ENCODE peak calls at places on chromosomes 1 and 21, in seven cellular contexts. O, J, L, I, E, Q and D are unnamed samples.

GRCh38 chr1:171909711-171910110 is 68.4 kb downstream of the DNM3 start:
- DNase-seq in L (no peak), E (no peak), J (no peak), I (no peak), Q (no peak), O (no peak), D (no peak)

GRCh38 chr1:81559662-81560350 is 240.9 kb upstream of the ADGRL2 start:
- DNase-seq in O (peak), I (no peak), J (no peak), E (no peak), Q (peak), L (no peak), D (no peak)

GRCh38 chr1:179953974-179954493 is 576 bp upstream of the CEP350 start:
- DNase-seq in J (peak), Q (no peak), E (no peak), I (peak), O (no peak), L (peak), D (peak)

GRCh38 chr1:159924025-159924790 is 1.1 kb downstream of the TAGLN2 start:
- DNase-seq in O (peak), E (peak), I (no peak), J (peak), L (peak), Q (peak), D (no peak)

GRCh38 chr1:32241011-32241763 is 5.8 kb upstream of the FAM167B start:
- DNase-seq in L (peak), I (no peak), J (peak), Q (peak), O (peak), E (peak), D (peak)

GRCh38 chr1:116262207-116262994 is 110.6 kb upstream of the ATP1A1 start:
- DNase-seq in I (no peak), L (peak), Q (no peak), J (no peak), O (no peak), E (no peak), D (no peak)

GRCh38 chr1:184283999-184284398 is 102.8 kb upstream of the C1orf21 start:
- DNase-seq in O (peak), E (no peak), Q (no peak), I (no peak), L (no peak), J (no peak), D (no peak)

GRCh38 chr1:53378061-53378460 is 50.2 kb upstream of the LRP8 start:
- DNase-seq in E (no peak), O (no peak), Q (no peak), I (no peak), J (no peak), L (peak), D (peak)

GRCh38 chr1:8831329-8831728 is 13.9 kb upstream of the RERE start:
- DNase-seq in E (no peak), L (no peak), Q (no peak), O (peak), I (no peak), J (no peak), D (no peak)

GRCh38 chr1:60133848-60134247 is 60.3 kb upstream of the C1orf87 start:
- DNase-seq in L (no peak), O (peak), J (no peak), Q (no peak), E (no peak), I (peak), D (no peak)

GRCh38 chr21:32717851-32718316 is 9.9 kb downstream of the SYNJ1 start:
- DNase-seq in J (no peak), Q (no peak), E (no peak), L (no peak), O (no peak), I (no peak), D (no peak)

GRCh38 chr1:215521279-215521678 is 45.8 kb upstream of the KCTD3 start:
- DNase-seq in Q (no peak), I (no peak), E (no peak), O (no peak), L (no peak), J (no peak), D (no peak)

GRCh38 chr1:248686815-248687214 is 15.8 kb downstream of the OR14I1 start:
- DNase-seq in O (no peak), J (no peak), I (no peak), E (no peak), Q (no peak), L (no peak), D (no peak)

GRCh38 chr1:113975211-113975895 is 3.9 kb upstream of the OLFML3 start:
- DNase-seq in Q (peak), E (no peak), O (peak), L (no peak), I (no peak), J (no peak), D (no peak)

GRCh38 chr1:35660581-35661473 is 19.5 kb upstream of the PSMB2 start:
- DNase-seq in J (peak), E (no peak), I (peak), Q (peak), L (no peak), O (peak), D (peak)

GRCh38 chr1:100323428-100324106 is 28.7 kb upstream of the CDC14A start:
- DNase-seq in Q (no peak), O (peak), E (no peak), J (no peak), L (no peak), I (no peak), D (no peak)

GRCh38 chr1:61753998-61754508 is 11.8 kb downstream of the PATJ start:
- DNase-seq in O (no peak), E (no peak), I (no peak), L (no peak), J (no peak), Q (no peak), D (no peak)

GRCh38 chr1:161801955-161802354 is 35.8 kb downstream of the ATF6 start:
- DNase-seq in E (no peak), J (no peak), L (no peak), Q (no peak), O (no peak), I (no peak), D (no peak)

GRCh38 chr1:39134768-39135333 is 69.6 kb upstream of the MACF1 start:
- DNase-seq in O (no peak), Q (no peak), J (no peak), I (no peak), E (no peak), L (no peak), D (no peak)

GRCh38 chr1:39133340-39133684 is 71.2 kb upstream of the MACF1 start:
- DNase-seq in Q (no peak), I (no peak), O (no peak), L (no peak), E (no peak), J (no peak), D (no peak)

GRCh38 chr1:39131940-39132339 is 72.6 kb upstream of the MACF1 start:
- DNase-seq in E (no peak), L (no peak), J (no peak), I (no peak), O (no peak), Q (no peak), D (no peak)

GRCh38 chr1:39130297-39130696 is 74.2 kb upstream of the MACF1 start:
- DNase-seq in L (no peak), J (no peak), I (no peak), Q (no peak), E (no peak), O (peak), D (no peak)

GRCh38 chr1:39132505-39133339 is 71.8 kb upstream of the MACF1 start:
- DNase-seq in L (peak), J (peak), E (peak), O (peak), I (no peak), Q (peak), D (peak)
- TF ChIP-seq CTCF in L (no peak), J (peak), E (no peak), O (peak), I (no peak), Q (peak), D (no peak)

GRCh38 chr1:237938553-237938952 is 47.8 kb upstream of the ZP4 start:
- DNase-seq in Q (no peak), I (no peak), L (no peak), J (no peak), E (no peak), O (no peak), D (no peak)
- TF ChIP-seq CTCF in Q (no peak), I (no peak), L (peak), J (peak), E (no peak), O (no peak), D (peak)

GRCh38 chr1:6486433-6487011 is 4.9 kb downstream of the PLEKHG5 start:
- DNase-seq in Q (peak), J (peak), I (peak), E (peak), O (peak), L (peak), D (peak)
- TF ChIP-seq CTCF in Q (peak), J (peak), I (peak), E (peak), O (peak), L (peak), D (peak)

DNA sequence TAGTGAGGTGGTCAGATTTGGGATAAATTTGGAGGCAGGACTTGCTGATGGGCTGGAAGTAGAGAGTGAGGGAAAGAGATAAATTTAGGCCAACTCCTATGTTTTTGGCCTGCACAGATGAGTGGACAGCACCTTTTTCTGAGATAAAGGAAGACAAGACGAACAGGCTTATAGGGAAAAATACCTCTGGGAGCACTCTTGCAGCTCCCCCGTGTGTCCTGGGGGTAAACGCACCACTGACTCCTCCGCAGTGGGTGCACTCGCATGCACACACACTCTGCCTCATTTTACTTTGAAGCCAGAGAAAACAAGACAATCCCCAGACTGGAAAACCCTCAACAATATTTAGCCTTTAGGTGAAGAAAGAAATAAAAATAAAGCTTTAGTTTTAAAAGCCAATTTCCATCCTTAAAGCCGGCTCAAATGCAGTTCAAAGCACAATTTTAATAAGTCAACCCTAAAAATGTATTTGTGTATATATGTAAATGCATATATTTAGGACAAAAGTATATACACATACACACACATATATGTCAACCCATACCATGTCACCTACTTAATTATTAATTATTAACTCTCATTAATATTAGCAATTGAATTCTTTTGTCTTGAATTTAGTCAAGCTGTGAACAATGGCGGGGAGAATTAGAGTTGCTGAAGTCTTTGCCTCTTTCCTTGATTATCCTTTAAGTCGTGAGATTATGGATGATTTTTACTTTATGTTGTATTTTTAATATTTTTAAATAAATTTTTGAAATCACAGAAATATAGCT is 341.8 kb downstream of the ZNF326 start:
- DNase-seq in O (no peak), E (no peak), J (no peak), I (no peak), Q (no peak), L (no peak), D (no peak)
- TF ChIP-seq CTCF in O (no peak), E (no peak), J (no peak), I (no peak), Q (no peak), L (no peak), D (no peak)